ENCODE peak calls at places on chromosome 17, in five cellular contexts. J is cardiac muscle cell, I is heart right ventricle, H is kidney, L is psoas muscle. M is an unnamed sample.

GRCh38 chr17:19645608-19646250 is 2.8 kb upstream of the ALDH3A2 start:
- DNase-seq in H (no peak), I (peak; percentile 20), J (peak; percentile 42), L (no peak), M (no peak)

GRCh38 chr17:40648326-40648968 is 829 bp upstream of the SMARCE1 start:
- DNase-seq in J (no peak), L (no peak), H (no peak), I (peak; percentile 38), M (peak; percentile 5)

GRCh38 chr17:78558181-78558850 is 18.9 kb downstream of the DNAH17 start:
- DNase-seq in H (no peak), I (no peak), L (no peak), J (no peak), M (no peak)

GRCh38 chr17:8015236-8015956 is 13.0 kb downstream of the GUCY2D start:
- DNase-seq in I (no peak), J (no peak), H (no peak), L (no peak), M (no peak)

GRCh38 chr17:65055708-65056638 is 567 bp downstream of the GNA13 start:
- DNase-seq in L (peak; percentile 87), J (peak; percentile 58), I (peak; percentile 64), H (peak; percentile 90), M (peak; percentile 61)

GRCh38 chr17:34485999-34486398 is 93.4 kb upstream of the TMEM132E start:
- DNase-seq in J (no peak), H (no peak), L (no peak), I (no peak), M (no peak)

GRCh38 chr17:21524211-21524591 is 148.0 kb downstream of the KCNJ12 start:
- DNase-seq in H (no peak), I (no peak), L (peak; percentile 78), J (no peak), M (no peak)

GRCh38 chr17:79835953-79836951 is 3.0 kb downstream of the CBX4 start:
- DNase-seq in L (no peak), H (peak; percentile 85), J (peak; percentile 44), I (no peak), M (peak; percentile 85)

GRCh38 chr17:76631821-76632565 is 11.6 kb downstream of the ST6GALNAC1 start:
- DNase-seq in L (no peak), J (no peak), H (no peak), I (no peak), M (peak; percentile 30)

GRCh38 chr17:57849163-57849873 is 526 bp downstream of the MRPS23 start:
- DNase-seq in L (no peak), H (no peak), I (no peak), J (no peak), M (no peak)

GRCh38 chr17:49440581-49440980 is 25.9 kb upstream of the PHB1 start:
- DNase-seq in H (no peak), I (no peak), J (no peak), L (no peak), M (no peak)

GRCh38 chr17:76968707-76969597 is 100.7 kb downstream of the MGAT5B start:
- DNase-seq in I (no peak), L (no peak), J (peak; percentile 89), H (peak; percentile 82), M (peak; percentile 32)

GRCh38 chr17:31830971-31831755 is 27.9 kb downstream of the COPRS start:
- DNase-seq in H (no peak), L (no peak), I (no peak), J (no peak), M (no peak)

GRCh38 chr17:45264430-45264829 is 2.5 kb upstream of the SPATA32 start:
- DNase-seq in I (no peak), J (no peak), H (no peak), L (no peak), M (no peak)

GRCh38 chr17:32302037-32302436 is 36.4 kb downstream of the RHBDL3 start:
- DNase-seq in J (peak; percentile 11), I (no peak), H (no peak), L (no peak), M (no peak)

GRCh38 chr17:79982986-79983385 is 52.7 kb downstream of the TBC1D16 start:
- DNase-seq in H (peak; percentile 44), I (no peak), L (no peak), J (no peak), M (peak; percentile 4)

GRCh38 chr17:44556114-44556853 is 1.0 kb upstream of the FZD2 start:
- DNase-seq in L (no peak), I (peak; percentile 18), J (peak; percentile 67), H (no peak), M (peak; percentile 55)

GRCh38 chr17:81898029-81898866 is 3.8 kb upstream of the NPB start:
- DNase-seq in H (no peak), J (no peak), L (no peak), I (no peak), M (no peak)

GRCh38 chr17:47257651-47258339 is 4.2 kb downstream of the ITGB3 start:
- DNase-seq in I (no peak), H (no peak), L (no peak), J (no peak), M (no peak)

GRCh38 chr17:35244345-35245195 is 1.7 kb downstream of the SLFN5 start:
- DNase-seq in I (peak; percentile 70), L (peak; percentile 89), H (peak; percentile 90), J (peak; percentile 16), M (peak; percentile 38)

GRCh38 chr17:67365762-67366192 is 600 bp downstream of the PSMD12 start:
- DNase-seq in L (no peak), H (no peak), J (no peak), I (no peak), M (no peak)

GRCh38 chr17:62206550-62206949 is 141.5 kb upstream of the MED13 start:
- DNase-seq in J (no peak), H (no peak), I (no peak), L (no peak), M (no peak)

GRCh38 chr17:34393401-34393800 is 30.4 kb upstream of the CCL1 start:
- DNase-seq in I (no peak), H (no peak), J (no peak), L (no peak), M (no peak)

GRCh38 chr17:81083125-81083765 is 48.3 kb downstream of the BAIAP2 start:
- DNase-seq in L (no peak), H (no peak), J (no peak), I (no peak), M (peak; percentile 86)

GRCh38 chr17:20243524-20243923 is 223.8 kb downstream of the LGALS9B start:
- DNase-seq in H (no peak), I (no peak), L (no peak), J (no peak), M (no peak)

GRCh38 chr17:12047977-12048376 is 27.3 kb downstream of the MAP2K4 start:
- DNase-seq in J (no peak), L (no peak), I (no peak), H (no peak), M (no peak)

GRCh38 chr17:78273813-78274212 is 42.4 kb downstream of the TMEM235 start:
- DNase-seq in L (no peak), I (no peak), J (no peak), H (no peak), M (no peak)

GRCh38 chr17:81381632-81382577 is 13.4 kb upstream of the BAHCC1 start:
- DNase-seq in J (no peak), I (no peak), L (peak; percentile 48), H (peak; percentile 58), M (no peak)

GRCh38 chr17:49049265-49049664 is 52.1 kb downstream of the IGF2BP1 start:
- DNase-seq in I (no peak), L (no peak), H (no peak), J (no peak), M (no peak)

GRCh38 chr17:57523926-57524634 is 221.0 kb downstream of the CCDC182 start:
- DNase-seq in I (peak; percentile 74), L (peak; percentile 92), J (no peak), H (peak; percentile 91), M (peak; percentile 60)

GRCh38 chr17:72176902-72177660 is 56.3 kb downstream of the SOX9 start:
- DNase-seq in H (no peak), L (no peak), I (no peak), J (no peak), M (no peak)

GRCh38 chr17:58364270-58364942 is 12.4 kb upstream of the SUPT4H1 start:
- DNase-seq in J (peak; percentile 44), I (no peak), L (no peak), H (no peak), M (no peak)

GRCh38 chr17:33200587-33200986 is 92.5 kb downstream of the ASIC2 start:
- DNase-seq in L (no peak), I (no peak), H (no peak), J (no peak), M (no peak)

GRCh38 chr17:28047806-28048205 is 5.3 kb downstream of the NLK start:
- DNase-seq in L (no peak), J (no peak), I (no peak), H (no peak), M (no peak)
- H3K27ac ChIP-seq in L (no peak overlapping the region), J (peak overlapping the region; percentile 10), I (no peak overlapping the region), H (no peak overlapping the region), M (no peak overlapping the region)

DNA sequence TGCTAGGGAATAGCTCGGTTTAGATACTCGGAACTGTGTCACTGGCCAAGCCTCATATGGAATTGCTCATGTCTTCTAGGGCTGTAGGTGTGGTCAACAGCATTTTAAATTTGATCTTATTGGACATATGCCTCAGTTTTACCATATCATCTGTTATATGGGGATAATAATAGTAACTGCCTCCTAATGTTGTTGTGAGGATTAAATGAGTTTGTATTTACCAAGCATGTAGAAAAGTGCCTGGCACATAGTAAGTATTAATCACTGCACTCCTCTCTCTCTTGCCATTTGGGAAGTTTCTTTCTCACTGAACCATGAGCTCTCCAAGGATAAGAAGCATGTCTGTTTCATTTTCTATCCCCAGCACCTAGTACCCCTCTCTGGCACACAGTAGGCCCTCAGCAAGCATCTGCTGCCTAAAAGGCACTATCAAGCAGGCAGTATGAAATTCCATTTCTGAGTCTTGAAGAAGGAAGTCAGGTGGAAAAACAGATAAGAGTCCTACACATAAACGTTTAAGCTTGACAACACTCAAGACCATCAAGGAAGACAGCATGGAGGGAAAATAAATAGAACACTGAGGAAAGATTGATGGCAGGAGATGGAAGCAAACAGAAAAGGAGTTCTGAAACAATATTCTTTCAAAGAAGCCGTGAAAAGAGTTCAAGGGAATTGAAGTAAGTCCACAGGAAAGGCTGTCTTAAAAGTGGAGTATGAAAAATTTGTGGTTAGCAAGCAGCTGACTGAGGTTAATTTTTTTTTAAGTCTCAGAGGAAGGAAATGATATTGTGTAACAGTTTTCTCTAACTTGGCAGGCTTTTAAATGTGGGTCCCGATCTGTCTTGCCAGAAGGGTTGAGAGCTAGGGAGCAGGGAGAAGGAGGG is 2.2 kb upstream of the ATP6V0A1 start:
- DNase-seq in L (no peak), H (no peak), I (no peak), J (no peak), M (no peak)
- H3K27ac ChIP-seq in L (peak overlapping the region; percentile 96), H (peak overlapping the region; percentile 90), I (peak overlapping the region; percentile 96), J (no peak overlapping the region), M (peak overlapping the region; percentile 88)

DNA sequence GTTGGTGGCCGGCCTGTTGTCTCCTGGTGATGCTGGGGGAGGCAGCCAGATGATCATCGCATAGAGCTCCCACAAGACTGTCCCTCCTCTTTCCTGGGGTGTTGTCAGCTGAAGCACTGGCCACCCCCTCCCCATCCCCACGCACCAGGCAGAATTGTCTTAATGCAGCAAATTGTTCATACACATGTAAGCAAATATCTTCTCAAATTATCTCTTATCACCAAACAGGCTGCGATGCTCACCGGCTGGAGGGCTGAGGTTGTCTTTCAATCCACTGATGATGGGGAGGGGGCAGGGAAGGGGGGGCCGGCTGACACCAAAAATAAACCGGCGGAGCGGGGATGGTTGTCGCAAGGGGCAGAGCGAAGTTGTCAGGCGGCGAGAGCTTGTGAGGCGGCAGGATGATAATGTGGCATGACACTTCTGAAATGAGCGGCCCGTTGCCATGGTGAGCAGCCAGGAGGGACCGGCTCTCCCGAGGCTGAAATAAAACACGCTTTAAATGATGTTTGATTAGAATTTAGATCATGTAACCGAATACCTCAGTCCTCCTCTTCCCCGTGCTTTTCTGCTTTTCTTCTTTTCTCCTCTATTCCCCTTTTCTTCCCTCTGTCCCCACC is 59.8 kb downstream of the MRM1 start:
- DNase-seq in J (no peak), I (no peak), H (no peak), L (no peak), M (no peak)
- H3K27ac ChIP-seq in J (no peak overlapping the region), I (no peak overlapping the region), H (no peak overlapping the region), L (no peak overlapping the region), M (no peak overlapping the region)

GRCh38 chr17:859461-860195 is 77.5 kb downstream of the MRM3 start:
- DNase-seq in J (no peak), L (peak; percentile 76), I (no peak), H (no peak), M (no peak)
- H3K27ac ChIP-seq in J (no peak overlapping the region), L (peak overlapping the region; percentile 84), I (peak overlapping the region; percentile 82), H (peak overlapping the region; percentile 71), M (no peak overlapping the region)